ENCODE peak calls at places on chromosomes 7 and 10, in nine cellular contexts. One of them, this sample, is unnamed.

GRCh38 chr7:154973381-154973780 is 29.5 kb downstream of the PAXIP1 start:
- DNase-seq in M059J: no peak
- DNase-seq in AG04449: no peak
- DNase-seq in fibroblast of mammary gland: no peak
- DNase-seq in endothelial cell of umbilical vein: no peak
- DNase-seq in activated B cell treated with CpG ODN at 0.5 μM for 24 hours: no peak
- DNase-seq in activated T-cell treated with anti-CD3 and anti-CD28 coated beads, Interleukin-2, amount 50 U/mL, for 4 hours: no peak
- DNase-seq in CD4-positive, alpha-beta memory T cell: no peak
- DNase-seq in HT1080: no peak
- DNase-seq in this sample: no peak

GRCh38 chr10:27041196-27041595 is 59.1 kb downstream of the ANKRD26 start:
- DNase-seq in M059J: no peak
- DNase-seq in AG04449: no peak
- DNase-seq in fibroblast of mammary gland: no peak
- DNase-seq in endothelial cell of umbilical vein: peak
- DNase-seq in activated B cell treated with CpG ODN at 0.5 μM for 24 hours: no peak
- DNase-seq in activated T-cell treated with anti-CD3 and anti-CD28 coated beads, Interleukin-2, amount 50 U/mL, for 4 hours: no peak
- DNase-seq in CD4-positive, alpha-beta memory T cell: no peak
- DNase-seq in HT1080: no peak
- DNase-seq in this sample: no peak

GRCh38 chr10:70993051-70993450 is 104.7 kb upstream of the PCBD1 start:
- DNase-seq in M059J: no peak
- DNase-seq in AG04449: no peak
- DNase-seq in fibroblast of mammary gland: no peak
- DNase-seq in endothelial cell of umbilical vein: no peak
- DNase-seq in activated B cell treated with CpG ODN at 0.5 μM for 24 hours: no peak
- DNase-seq in activated T-cell treated with anti-CD3 and anti-CD28 coated beads, Interleukin-2, amount 50 U/mL, for 4 hours: no peak
- DNase-seq in CD4-positive, alpha-beta memory T cell: no peak
- DNase-seq in HT1080: no peak
- DNase-seq in this sample: no peak

GRCh38 chr7:70356324-70356797 is 758.1 kb downstream of the AUTS2 start:
- DNase-seq in M059J: no peak
- DNase-seq in AG04449: no peak
- DNase-seq in fibroblast of mammary gland: no peak
- DNase-seq in endothelial cell of umbilical vein: no peak
- DNase-seq in activated B cell treated with CpG ODN at 0.5 μM for 24 hours: no peak
- DNase-seq in activated T-cell treated with anti-CD3 and anti-CD28 coated beads, Interleukin-2, amount 50 U/mL, for 4 hours: no peak
- DNase-seq in CD4-positive, alpha-beta memory T cell: no peak
- DNase-seq in HT1080: no peak
- DNase-seq in this sample: no peak

GRCh38 chr7:98323597-98324322 is 42.3 kb downstream of the BRI3 start:
- DNase-seq in M059J: no peak
- DNase-seq in AG04449: no peak
- DNase-seq in fibroblast of mammary gland: peak
- DNase-seq in endothelial cell of umbilical vein: no peak
- DNase-seq in activated B cell treated with CpG ODN at 0.5 μM for 24 hours: no peak
- DNase-seq in activated T-cell treated with anti-CD3 and anti-CD28 coated beads, Interleukin-2, amount 50 U/mL, for 4 hours: no peak
- DNase-seq in CD4-positive, alpha-beta memory T cell: no peak
- DNase-seq in HT1080: no peak
- DNase-seq in this sample: no peak

GRCh38 chr10:92751534-92751811 is 61.7 kb downstream of the HHEX start:
- DNase-seq in M059J: no peak
- DNase-seq in AG04449: no peak
- DNase-seq in fibroblast of mammary gland: no peak
- DNase-seq in endothelial cell of umbilical vein: no peak
- DNase-seq in activated B cell treated with CpG ODN at 0.5 μM for 24 hours: no peak
- DNase-seq in activated T-cell treated with anti-CD3 and anti-CD28 coated beads, Interleukin-2, amount 50 U/mL, for 4 hours: no peak
- DNase-seq in CD4-positive, alpha-beta memory T cell: no peak
- DNase-seq in HT1080: no peak
- DNase-seq in this sample: no peak

GRCh38 chr7:14483663-14484062 is 418.9 kb downstream of the DGKB start:
- DNase-seq in M059J: peak
- DNase-seq in AG04449: no peak
- DNase-seq in fibroblast of mammary gland: no peak
- DNase-seq in endothelial cell of umbilical vein: no peak
- DNase-seq in activated B cell treated with CpG ODN at 0.5 μM for 24 hours: no peak
- DNase-seq in activated T-cell treated with anti-CD3 and anti-CD28 coated beads, Interleukin-2, amount 50 U/mL, for 4 hours: no peak
- DNase-seq in CD4-positive, alpha-beta memory T cell: no peak
- DNase-seq in HT1080: no peak
- DNase-seq in this sample: no peak

GRCh38 chr10:124165827-124166226 is 72.4 kb upstream of the CHST15 start:
- DNase-seq in M059J: no peak
- DNase-seq in AG04449: no peak
- DNase-seq in fibroblast of mammary gland: no peak
- DNase-seq in endothelial cell of umbilical vein: no peak
- DNase-seq in activated B cell treated with CpG ODN at 0.5 μM for 24 hours: no peak
- DNase-seq in activated T-cell treated with anti-CD3 and anti-CD28 coated beads, Interleukin-2, amount 50 U/mL, for 4 hours: no peak
- DNase-seq in CD4-positive, alpha-beta memory T cell: no peak
- DNase-seq in HT1080: no peak
- DNase-seq in this sample: no peak

GRCh38 chr7:45161842-45162241 is 4.3 kb downstream of the RAMP3 start:
- DNase-seq in M059J: no peak
- DNase-seq in AG04449: no peak
- DNase-seq in fibroblast of mammary gland: no peak
- DNase-seq in endothelial cell of umbilical vein: no peak
- DNase-seq in activated B cell treated with CpG ODN at 0.5 μM for 24 hours: no peak
- DNase-seq in activated T-cell treated with anti-CD3 and anti-CD28 coated beads, Interleukin-2, amount 50 U/mL, for 4 hours: no peak
- DNase-seq in CD4-positive, alpha-beta memory T cell: no peak
- DNase-seq in HT1080: no peak
- DNase-seq in this sample: no peak

GRCh38 chr10:83078645-83079044 is 1060.7 kb upstream of the GHITM start:
- DNase-seq in M059J: no peak
- DNase-seq in AG04449: no peak
- DNase-seq in fibroblast of mammary gland: no peak
- DNase-seq in endothelial cell of umbilical vein: no peak
- DNase-seq in activated B cell treated with CpG ODN at 0.5 μM for 24 hours: no peak
- DNase-seq in activated T-cell treated with anti-CD3 and anti-CD28 coated beads, Interleukin-2, amount 50 U/mL, for 4 hours: no peak
- DNase-seq in CD4-positive, alpha-beta memory T cell: no peak
- DNase-seq in HT1080: no peak
- DNase-seq in this sample: no peak

GRCh38 chr7:16603633-16604032 is 41.9 kb downstream of the ANKMY2 start:
- DNase-seq in M059J: peak
- DNase-seq in AG04449: no peak
- DNase-seq in fibroblast of mammary gland: no peak
- DNase-seq in endothelial cell of umbilical vein: no peak
- DNase-seq in activated B cell treated with CpG ODN at 0.5 μM for 24 hours: no peak
- DNase-seq in activated T-cell treated with anti-CD3 and anti-CD28 coated beads, Interleukin-2, amount 50 U/mL, for 4 hours: no peak
- DNase-seq in CD4-positive, alpha-beta memory T cell: no peak
- DNase-seq in HT1080: no peak
- DNase-seq in this sample: no peak

GRCh38 chr7:36216063-36216684 is 63.1 kb downstream of the EEPD1 start:
- DNase-seq in M059J: peak
- DNase-seq in AG04449: no peak
- DNase-seq in fibroblast of mammary gland: peak
- DNase-seq in endothelial cell of umbilical vein: no peak
- DNase-seq in activated B cell treated with CpG ODN at 0.5 μM for 24 hours: no peak
- DNase-seq in activated T-cell treated with anti-CD3 and anti-CD28 coated beads, Interleukin-2, amount 50 U/mL, for 4 hours: no peak
- DNase-seq in CD4-positive, alpha-beta memory T cell: no peak
- DNase-seq in HT1080: no peak
- DNase-seq in this sample: no peak

GRCh38 chr10:21517983-21518628 is 7.4 kb downstream of the SKIDA1 start:
- DNase-seq in M059J: peak
- DNase-seq in AG04449: no peak
- DNase-seq in fibroblast of mammary gland: peak
- DNase-seq in endothelial cell of umbilical vein: no peak
- DNase-seq in activated B cell treated with CpG ODN at 0.5 μM for 24 hours: no peak
- DNase-seq in activated T-cell treated with anti-CD3 and anti-CD28 coated beads, Interleukin-2, amount 50 U/mL, for 4 hours: no peak
- DNase-seq in CD4-positive, alpha-beta memory T cell: peak
- DNase-seq in HT1080: no peak
- DNase-seq in this sample: no peak

GRCh38 chr7:98084631-98085030 is 22.0 kb upstream of the LMTK2 start:
- DNase-seq in M059J: no peak
- DNase-seq in AG04449: no peak
- DNase-seq in fibroblast of mammary gland: no peak
- DNase-seq in endothelial cell of umbilical vein: no peak
- DNase-seq in activated B cell treated with CpG ODN at 0.5 μM for 24 hours: no peak
- DNase-seq in activated T-cell treated with anti-CD3 and anti-CD28 coated beads, Interleukin-2, amount 50 U/mL, for 4 hours: no peak
- DNase-seq in CD4-positive, alpha-beta memory T cell: no peak
- DNase-seq in HT1080: no peak
- DNase-seq in this sample: no peak

GRCh38 chr10:126006906-126007305 is 110.5 kb downstream of the FANK1 start:
- DNase-seq in M059J: no peak
- DNase-seq in AG04449: no peak
- DNase-seq in fibroblast of mammary gland: no peak
- DNase-seq in endothelial cell of umbilical vein: no peak
- DNase-seq in activated B cell treated with CpG ODN at 0.5 μM for 24 hours: no peak
- DNase-seq in activated T-cell treated with anti-CD3 and anti-CD28 coated beads, Interleukin-2, amount 50 U/mL, for 4 hours: no peak
- DNase-seq in CD4-positive, alpha-beta memory T cell: no peak
- DNase-seq in HT1080: no peak
- DNase-seq in this sample: no peak

This sample was measured in COLO829.